ENCODE peak calls at places on chromosomes 4 and X, in four cellular contexts. C is HEK293T, N is skeletal muscle cell, Z is AG08395. X is an unnamed sample.

GRCh38 chr4:119207051-119207450 is 5.5 kb upstream of the USP53 start:
- DNase-seq in C (no peak), N (peak; percentile 19), Z (peak; percentile 37), X (no peak)

GRCh38 chr4:105129286-105129685 is 17.4 kb upstream of the TET2 start:
- DNase-seq in C (no peak), N (no peak), Z (no peak), X (no peak)

GRCh38 chrX:48616575-48616974 is 19.3 kb downstream of the WDR13 start:
- DNase-seq in C (no peak), N (no peak), Z (no peak), X (no peak)

GRCh38 chr4:183256756-183257385 is 63.2 kb downstream of the CLDN22 start:
- DNase-seq in C (peak; percentile 57), N (no peak), Z (peak; percentile 73), X (peak; percentile 17)

GRCh38 chrX:135973025-135973547 is 702 bp downstream of the MMGT1 start:
- DNase-seq in C (peak; percentile 28), N (no peak), Z (no peak), X (no peak)

GRCh38 chrX:18654873-18655836 is 16.8 kb downstream of the RS1 start:
- DNase-seq in C (no peak), N (no peak), Z (no peak), X (no peak)

GRCh38 chrX:19682712-19683331 is 167.5 kb upstream of the MAP3K15 start:
- DNase-seq in C (peak; percentile 47), N (peak; percentile 84), Z (peak; percentile 82), X (peak; percentile 54)

GRCh38 chr4:152374153-152374552 is 161.7 kb downstream of the FBXW7 start:
- DNase-seq in C (no peak), N (no peak), Z (no peak), X (no peak)

GRCh38 chrX:129227376-129227775 is 295.9 kb downstream of the SMARCA1 start:
- DNase-seq in C (no peak), N (no peak), Z (no peak), X (no peak)

GRCh38 chr4:34183916-34184315 is 2060.4 kb downstream of the ARAP2 start:
- DNase-seq in C (peak; percentile 3), N (peak; percentile 24), Z (no peak), X (no peak)

GRCh38 chr4:152684007-152684406 is 4.2 kb upstream of the TMEM154 start:
- DNase-seq in C (no peak), N (no peak), Z (no peak), X (no peak)

GRCh38 chr4:75831856-75832405 is 70.3 kb downstream of the PPEF2 start:
- DNase-seq in C (no peak), N (no peak), Z (no peak), X (no peak)

GRCh38 chr4:52135166-52135565 is 84.1 kb downstream of the SPATA18 start:
- DNase-seq in C (no peak), N (no peak), Z (no peak), X (no peak)

GRCh38 chr4:54941994-54942552 is 183.3 kb downstream of the KDR start:
- DNase-seq in C (no peak), N (no peak), Z (no peak), X (no peak)

GRCh38 chr4:84497220-84497834 is 1.8 kb downstream of the NKX6-1 start:
- DNase-seq in C (peak; percentile 19), N (no peak), Z (peak; percentile 17), X (no peak)

GRCh38 chr4:26522478-26522877 is 32.2 kb upstream of the CCKAR start:
- DNase-seq in C (no peak), N (no peak), Z (peak; percentile 53), X (peak; percentile 4)

X was measured in amniotic stem cell.